ENCODE peak calls at places on chromosomes 7 and 10, in ten cellular contexts. One of them, this sample, is unnamed.
A peak's percentile ranks its signal among the peaks of the same experiment; 100 is the strongest.

GRCh38 chr10:77505431-77506334 is 131.9 kb downstream of the KCNMA1 start:
- DNase-seq in NCI-H187: no peak
- DNase-seq in GM10248: no peak
- DNase-seq in tibial nerve: no peak
- DNase-seq in activated T-cell treated with anti-CD3 and anti-CD28 coated beads, Interleukin-2, amount 50 U/mL, for 72 hours: no peak
- DNase-seq in ovary: no peak
- DNase-seq in NCI-H1092 treated with DMSO at 0.1 percent for 48 hours: no peak
- DNase-seq in sigmoid colon: no peak
- DNase-seq in right cardiac atrium: no peak
- DNase-seq in iPS-NIHi11: no peak
- DNase-seq in this sample: peak; percentile 70

GRCh38 chr7:131067220-131067619 is 260.5 kb upstream of the MKLN1 start:
- DNase-seq in GM10248: no peak
- DNase-seq in activated T-cell treated with anti-CD3 and anti-CD28 coated beads, Interleukin-2, amount 50 U/mL, for 72 hours: no peak
- DNase-seq in NCI-H1092 treated with DMSO at 0.1 percent for 48 hours: no peak
- DNase-seq in iPS-NIHi11: no peak
- DNase-seq in right cardiac atrium: no peak
- DNase-seq in sigmoid colon: no peak
- DNase-seq in NCI-H187: no peak
- DNase-seq in tibial nerve: no peak
- DNase-seq in ovary: no peak
- DNase-seq in this sample: no peak

GRCh38 chr10:396535-397220 is 261.4 kb downstream of the ZMYND11 start:
- DNase-seq in NCI-H187: no peak
- DNase-seq in right cardiac atrium: no peak
- DNase-seq in sigmoid colon: no peak
- DNase-seq in NCI-H1092 treated with DMSO at 0.1 percent for 48 hours: no peak
- DNase-seq in ovary: no peak
- DNase-seq in tibial nerve: no peak
- DNase-seq in iPS-NIHi11: no peak
- DNase-seq in activated T-cell treated with anti-CD3 and anti-CD28 coated beads, Interleukin-2, amount 50 U/mL, for 72 hours: no peak
- DNase-seq in GM10248: no peak
- DNase-seq in this sample: no peak

GRCh38 chr10:45660876-45661411 is 11.6 kb downstream of the ZFAND4 start:
- DNase-seq in sigmoid colon: no peak
- DNase-seq in NCI-H1092 treated with DMSO at 0.1 percent for 48 hours: no peak
- DNase-seq in activated T-cell treated with anti-CD3 and anti-CD28 coated beads, Interleukin-2, amount 50 U/mL, for 72 hours: no peak
- DNase-seq in ovary: no peak
- DNase-seq in GM10248: no peak
- DNase-seq in iPS-NIHi11: no peak
- DNase-seq in tibial nerve: no peak
- DNase-seq in right cardiac atrium: no peak
- DNase-seq in NCI-H187: no peak
- DNase-seq in this sample: no peak

GRCh38 chr10:1375805-1376170 is 319.6 kb downstream of the WDR37 start:
- DNase-seq in right cardiac atrium: no peak
- DNase-seq in ovary: no peak
- DNase-seq in iPS-NIHi11: peak; percentile 1
- DNase-seq in NCI-H1092 treated with DMSO at 0.1 percent for 48 hours: no peak
- DNase-seq in sigmoid colon: no peak
- DNase-seq in activated T-cell treated with anti-CD3 and anti-CD28 coated beads, Interleukin-2, amount 50 U/mL, for 72 hours: no peak
- DNase-seq in tibial nerve: no peak
- DNase-seq in GM10248: no peak
- DNase-seq in NCI-H187: no peak
- DNase-seq in this sample: no peak

GRCh38 chr10:77173615-77174461 is 463.8 kb downstream of the KCNMA1 start:
- DNase-seq in NCI-H1092 treated with DMSO at 0.1 percent for 48 hours: peak; percentile 63
- DNase-seq in right cardiac atrium: peak; percentile 60
- DNase-seq in ovary: peak; percentile 75
- DNase-seq in tibial nerve: peak; percentile 83
- DNase-seq in NCI-H187: no peak
- DNase-seq in activated T-cell treated with anti-CD3 and anti-CD28 coated beads, Interleukin-2, amount 50 U/mL, for 72 hours: peak; percentile 64
- DNase-seq in sigmoid colon: peak; percentile 86
- DNase-seq in GM10248: peak; percentile 53
- DNase-seq in iPS-NIHi11: peak; percentile 87
- DNase-seq in this sample: peak; percentile 46

GRCh38 chr7:19957664-19958063 is 184.2 kb upstream of the TMEM196 start:
- DNase-seq in tibial nerve: no peak
- DNase-seq in GM10248: no peak
- DNase-seq in iPS-NIHi11: no peak
- DNase-seq in right cardiac atrium: no peak
- DNase-seq in activated T-cell treated with anti-CD3 and anti-CD28 coated beads, Interleukin-2, amount 50 U/mL, for 72 hours: no peak
- DNase-seq in NCI-H187: no peak
- DNase-seq in ovary: no peak
- DNase-seq in NCI-H1092 treated with DMSO at 0.1 percent for 48 hours: no peak
- DNase-seq in sigmoid colon: no peak
- DNase-seq in this sample: no peak

GRCh38 chr7:21099955-21100354 is 313.3 kb upstream of the SP8 start:
- DNase-seq in activated T-cell treated with anti-CD3 and anti-CD28 coated beads, Interleukin-2, amount 50 U/mL, for 72 hours: no peak
- DNase-seq in right cardiac atrium: no peak
- DNase-seq in iPS-NIHi11: no peak
- DNase-seq in GM10248: no peak
- DNase-seq in NCI-H187: no peak
- DNase-seq in tibial nerve: no peak
- DNase-seq in NCI-H1092 treated with DMSO at 0.1 percent for 48 hours: no peak
- DNase-seq in ovary: no peak
- DNase-seq in sigmoid colon: no peak
- DNase-seq in this sample: no peak

GRCh38 chr7:32062150-32062549 is 8.1 kb downstream of the PDE1C start:
- DNase-seq in activated T-cell treated with anti-CD3 and anti-CD28 coated beads, Interleukin-2, amount 50 U/mL, for 72 hours: peak; percentile 8
- DNase-seq in GM10248: peak; percentile 32
- DNase-seq in NCI-H187: no peak
- DNase-seq in right cardiac atrium: peak; percentile 45
- DNase-seq in sigmoid colon: peak; percentile 66
- DNase-seq in NCI-H1092 treated with DMSO at 0.1 percent for 48 hours: no peak
- DNase-seq in tibial nerve: peak; percentile 27
- DNase-seq in ovary: peak; percentile 44
- DNase-seq in iPS-NIHi11: peak; percentile 78
- DNase-seq in this sample: no peak

GRCh38 chr7:7851991-7852390 is 116.6 kb upstream of the GLCCI1 start:
- DNase-seq in NCI-H187: no peak
- DNase-seq in GM10248: no peak
- DNase-seq in iPS-NIHi11: no peak
- DNase-seq in activated T-cell treated with anti-CD3 and anti-CD28 coated beads, Interleukin-2, amount 50 U/mL, for 72 hours: no peak
- DNase-seq in NCI-H1092 treated with DMSO at 0.1 percent for 48 hours: no peak
- DNase-seq in sigmoid colon: no peak
- DNase-seq in ovary: no peak
- DNase-seq in right cardiac atrium: no peak
- DNase-seq in tibial nerve: no peak
- DNase-seq in this sample: no peak

GRCh38 chr7:129611246-129612111 is at the start of gene NRF1:
- DNase-seq in right cardiac atrium: peak; percentile 91
- DNase-seq in ovary: peak; percentile 83
- DNase-seq in sigmoid colon: peak; percentile 92
- DNase-seq in activated T-cell treated with anti-CD3 and anti-CD28 coated beads, Interleukin-2, amount 50 U/mL, for 72 hours: peak; percentile 94
- DNase-seq in NCI-H187: peak; percentile 66
- DNase-seq in iPS-NIHi11: peak; percentile 90
- DNase-seq in GM10248: peak; percentile 88
- DNase-seq in NCI-H1092 treated with DMSO at 0.1 percent for 48 hours: peak; percentile 96
- DNase-seq in tibial nerve: peak; percentile 79
- DNase-seq in this sample: peak; percentile 78

GRCh38 chr7:106418526-106418925 is 133.7 kb upstream of the NAMPT start:
- DNase-seq in GM10248: no peak
- DNase-seq in sigmoid colon: no peak
- DNase-seq in NCI-H187: no peak
- DNase-seq in NCI-H1092 treated with DMSO at 0.1 percent for 48 hours: no peak
- DNase-seq in iPS-NIHi11: no peak
- DNase-seq in activated T-cell treated with anti-CD3 and anti-CD28 coated beads, Interleukin-2, amount 50 U/mL, for 72 hours: no peak
- DNase-seq in ovary: no peak
- DNase-seq in tibial nerve: no peak
- DNase-seq in right cardiac atrium: no peak
- DNase-seq in this sample: no peak

GRCh38 chr10:101507828-101508227 is 80.2 kb downstream of the POLL start:
- DNase-seq in iPS-NIHi11: no peak
- DNase-seq in NCI-H187: no peak
- DNase-seq in tibial nerve: no peak
- DNase-seq in ovary: no peak
- DNase-seq in right cardiac atrium: no peak
- DNase-seq in sigmoid colon: no peak
- DNase-seq in activated T-cell treated with anti-CD3 and anti-CD28 coated beads, Interleukin-2, amount 50 U/mL, for 72 hours: no peak
- DNase-seq in GM10248: no peak
- DNase-seq in NCI-H1092 treated with DMSO at 0.1 percent for 48 hours: no peak
- DNase-seq in this sample: no peak

GRCh38 chr10:124705021-124705740 is 39.0 kb downstream of the FAM53B start:
- DNase-seq in sigmoid colon: no peak
- DNase-seq in GM10248: no peak
- DNase-seq in NCI-H187: peak; percentile 45
- DNase-seq in tibial nerve: no peak
- DNase-seq in activated T-cell treated with anti-CD3 and anti-CD28 coated beads, Interleukin-2, amount 50 U/mL, for 72 hours: no peak
- DNase-seq in ovary: peak; percentile 36
- DNase-seq in iPS-NIHi11: peak; percentile 56
- DNase-seq in right cardiac atrium: no peak
- DNase-seq in NCI-H1092 treated with DMSO at 0.1 percent for 48 hours: no peak
- DNase-seq in this sample: no peak

GRCh38 chr7:12801107-12801506 is 113.7 kb downstream of the ARL4A start:
- DNase-seq in iPS-NIHi11: no peak
- DNase-seq in tibial nerve: no peak
- DNase-seq in ovary: no peak
- DNase-seq in NCI-H1092 treated with DMSO at 0.1 percent for 48 hours: no peak
- DNase-seq in sigmoid colon: no peak
- DNase-seq in right cardiac atrium: no peak
- DNase-seq in GM10248: no peak
- DNase-seq in NCI-H187: no peak
- DNase-seq in activated T-cell treated with anti-CD3 and anti-CD28 coated beads, Interleukin-2, amount 50 U/mL, for 72 hours: no peak
- DNase-seq in this sample: no peak

GRCh38 chr10:22697799-22698198 is 16.6 kb downstream of the PIP4K2A start:
- DNase-seq in NCI-H187: no peak
- DNase-seq in activated T-cell treated with anti-CD3 and anti-CD28 coated beads, Interleukin-2, amount 50 U/mL, for 72 hours: no peak
- DNase-seq in NCI-H1092 treated with DMSO at 0.1 percent for 48 hours: no peak
- DNase-seq in iPS-NIHi11: no peak
- DNase-seq in ovary: no peak
- DNase-seq in right cardiac atrium: no peak
- DNase-seq in sigmoid colon: no peak
- DNase-seq in tibial nerve: no peak
- DNase-seq in GM10248: no peak
- DNase-seq in this sample: no peak

GRCh38 chr10:70367195-70367796 is 15.1 kb downstream of the LRRC20 start:
- DNase-seq in NCI-H1092 treated with DMSO at 0.1 percent for 48 hours: no peak
- DNase-seq in GM10248: no peak
- DNase-seq in tibial nerve: no peak
- DNase-seq in iPS-NIHi11: no peak
- DNase-seq in sigmoid colon: peak; percentile 46
- DNase-seq in activated T-cell treated with anti-CD3 and anti-CD28 coated beads, Interleukin-2, amount 50 U/mL, for 72 hours: no peak
- DNase-seq in NCI-H187: no peak
- DNase-seq in right cardiac atrium: no peak
- DNase-seq in ovary: no peak
- DNase-seq in this sample: no peak

GRCh38 chr7:155647302-155647701 is 2.8 kb downstream of the RBM33 start:
- DNase-seq in activated T-cell treated with anti-CD3 and anti-CD28 coated beads, Interleukin-2, amount 50 U/mL, for 72 hours: no peak
- DNase-seq in right cardiac atrium: no peak
- DNase-seq in NCI-H1092 treated with DMSO at 0.1 percent for 48 hours: no peak
- DNase-seq in iPS-NIHi11: no peak
- DNase-seq in GM10248: no peak
- DNase-seq in tibial nerve: no peak
- DNase-seq in NCI-H187: no peak
- DNase-seq in sigmoid colon: no peak
- DNase-seq in ovary: no peak
- DNase-seq in this sample: no peak

GRCh38 chr7:112547916-112548315 is 67.1 kb downstream of the LSMEM1 start:
- DNase-seq in ovary: no peak
- DNase-seq in NCI-H187: no peak
- DNase-seq in GM10248: no peak
- DNase-seq in right cardiac atrium: no peak
- DNase-seq in NCI-H1092 treated with DMSO at 0.1 percent for 48 hours: no peak
- DNase-seq in sigmoid colon: no peak
- DNase-seq in activated T-cell treated with anti-CD3 and anti-CD28 coated beads, Interleukin-2, amount 50 U/mL, for 72 hours: no peak
- DNase-seq in iPS-NIHi11: no peak
- DNase-seq in tibial nerve: no peak
- DNase-seq in this sample: no peak

GRCh38 chr7:27802977-27803376 is 63.0 kb downstream of the TAX1BP1 start:
- DNase-seq in NCI-H1092 treated with DMSO at 0.1 percent for 48 hours: no peak
- DNase-seq in sigmoid colon: no peak
- DNase-seq in activated T-cell treated with anti-CD3 and anti-CD28 coated beads, Interleukin-2, amount 50 U/mL, for 72 hours: no peak
- DNase-seq in GM10248: no peak
- DNase-seq in NCI-H187: no peak
- DNase-seq in tibial nerve: no peak
- DNase-seq in right cardiac atrium: no peak
- DNase-seq in ovary: no peak
- DNase-seq in iPS-NIHi11: no peak
- DNase-seq in this sample: no peak

GRCh38 chr10:123847686-123848432 is 43.7 kb downstream of the CPXM2 start:
- DNase-seq in NCI-H187: no peak
- DNase-seq in activated T-cell treated with anti-CD3 and anti-CD28 coated beads, Interleukin-2, amount 50 U/mL, for 72 hours: no peak
- DNase-seq in tibial nerve: no peak
- DNase-seq in ovary: no peak
- DNase-seq in NCI-H1092 treated with DMSO at 0.1 percent for 48 hours: peak; percentile 12
- DNase-seq in iPS-NIHi11: no peak
- DNase-seq in right cardiac atrium: no peak
- DNase-seq in sigmoid colon: no peak
- DNase-seq in GM10248: no peak
- DNase-seq in this sample: no peak

GRCh38 chr7:102860351-102860811 is 52.4 kb upstream of the LRRC17 start:
- DNase-seq in NCI-H1092 treated with DMSO at 0.1 percent for 48 hours: no peak
- DNase-seq in sigmoid colon: no peak
- DNase-seq in iPS-NIHi11: no peak
- DNase-seq in tibial nerve: no peak
- DNase-seq in activated T-cell treated with anti-CD3 and anti-CD28 coated beads, Interleukin-2, amount 50 U/mL, for 72 hours: no peak
- DNase-seq in right cardiac atrium: no peak
- DNase-seq in NCI-H187: no peak
- DNase-seq in ovary: no peak
- DNase-seq in GM10248: no peak
- DNase-seq in this sample: no peak

GRCh38 chr7:21107101-21107500 is 320.4 kb upstream of the SP8 start:
- DNase-seq in NCI-H187: no peak
- DNase-seq in right cardiac atrium: no peak
- DNase-seq in NCI-H1092 treated with DMSO at 0.1 percent for 48 hours: no peak
- DNase-seq in GM10248: no peak
- DNase-seq in sigmoid colon: no peak
- DNase-seq in tibial nerve: no peak
- DNase-seq in iPS-NIHi11: no peak
- DNase-seq in activated T-cell treated with anti-CD3 and anti-CD28 coated beads, Interleukin-2, amount 50 U/mL, for 72 hours: no peak
- DNase-seq in ovary: no peak
- DNase-seq in this sample: no peak

GRCh38 chr10:4249841-4250496 is 465.0 kb upstream of the KLF6 start:
- DNase-seq in NCI-H1092 treated with DMSO at 0.1 percent for 48 hours: no peak
- DNase-seq in iPS-NIHi11: no peak
- DNase-seq in right cardiac atrium: no peak
- DNase-seq in sigmoid colon: no peak
- DNase-seq in ovary: no peak
- DNase-seq in tibial nerve: no peak
- DNase-seq in NCI-H187: no peak
- DNase-seq in GM10248: no peak
- DNase-seq in activated T-cell treated with anti-CD3 and anti-CD28 coated beads, Interleukin-2, amount 50 U/mL, for 72 hours: no peak
- DNase-seq in this sample: no peak

GRCh38 chr10:128186959-128187787 is 61.0 kb upstream of the MKI67 start:
- DNase-seq in activated T-cell treated with anti-CD3 and anti-CD28 coated beads, Interleukin-2, amount 50 U/mL, for 72 hours: peak; percentile 29
- DNase-seq in NCI-H187: no peak
- DNase-seq in iPS-NIHi11: no peak
- DNase-seq in ovary: no peak
- DNase-seq in right cardiac atrium: no peak
- DNase-seq in NCI-H1092 treated with DMSO at 0.1 percent for 48 hours: no peak
- DNase-seq in tibial nerve: no peak
- DNase-seq in GM10248: no peak
- DNase-seq in sigmoid colon: no peak
- DNase-seq in this sample: no peak

GRCh38 chr7:32957326-32958045 is at the start of gene FKBP9:
- DNase-seq in ovary: peak; percentile 82
- DNase-seq in NCI-H1092 treated with DMSO at 0.1 percent for 48 hours: peak; percentile 65
- DNase-seq in right cardiac atrium: peak; percentile 92
- DNase-seq in tibial nerve: peak; percentile 59
- DNase-seq in iPS-NIHi11: peak; percentile 95
- DNase-seq in activated T-cell treated with anti-CD3 and anti-CD28 coated beads, Interleukin-2, amount 50 U/mL, for 72 hours: peak; percentile 26
- DNase-seq in NCI-H187: peak; percentile 29
- DNase-seq in sigmoid colon: peak; percentile 89
- DNase-seq in GM10248: peak; percentile 81
- DNase-seq in this sample: peak; percentile 99

GRCh38 chr7:2195403-2196246 is 37.1 kb downstream of the MAD1L1 start:
- DNase-seq in tibial nerve: no peak
- DNase-seq in GM10248: no peak
- DNase-seq in right cardiac atrium: no peak
- DNase-seq in activated T-cell treated with anti-CD3 and anti-CD28 coated beads, Interleukin-2, amount 50 U/mL, for 72 hours: no peak
- DNase-seq in iPS-NIHi11: no peak
- DNase-seq in sigmoid colon: no peak
- DNase-seq in NCI-H187: no peak
- DNase-seq in NCI-H1092 treated with DMSO at 0.1 percent for 48 hours: peak; percentile 50
- DNase-seq in ovary: no peak
- DNase-seq in this sample: no peak

GRCh38 chr7:26525413-26526287 is 234.0 kb downstream of the SNX10 start:
- DNase-seq in right cardiac atrium: no peak
- DNase-seq in NCI-H187: peak; percentile 43
- DNase-seq in iPS-NIHi11: no peak
- DNase-seq in tibial nerve: no peak
- DNase-seq in sigmoid colon: no peak
- DNase-seq in NCI-H1092 treated with DMSO at 0.1 percent for 48 hours: peak; percentile 95
- DNase-seq in GM10248: no peak
- DNase-seq in activated T-cell treated with anti-CD3 and anti-CD28 coated beads, Interleukin-2, amount 50 U/mL, for 72 hours: no peak
- DNase-seq in ovary: no peak
- DNase-seq in this sample: no peak